ENCODE peak calls at places on chromosome 9, in seven cellular contexts. One of them, this sample, is unnamed.

GRCh38 chr9:27828908-27829307 is 255.6 kb upstream of the C9orf72 start:
- DNase-seq in stomach: no peak
- DNase-seq in psoas muscle: no peak
- DNase-seq in small intestine: no peak
- DNase-seq in neural progenitor cell: no peak
- DNase-seq in lower lobe of right lung: no peak
- DNase-seq in mesenchymal stem cell: no peak
- DNase-seq in this sample: no peak

GRCh38 chr9:115694014-115694413 is 459.6 kb upstream of the PAPPA start:
- DNase-seq in stomach: no peak
- DNase-seq in psoas muscle: no peak
- DNase-seq in small intestine: no peak
- DNase-seq in neural progenitor cell: peak; percentile 73
- DNase-seq in lower lobe of right lung: no peak
- DNase-seq in mesenchymal stem cell: peak; percentile 97
- DNase-seq in this sample: no peak

GRCh38 chr9:2771101-2771500 is 53.8 kb downstream of the KCNV2 start:
- DNase-seq in stomach: no peak
- DNase-seq in psoas muscle: no peak
- DNase-seq in small intestine: peak; percentile 87
- DNase-seq in neural progenitor cell: no peak
- DNase-seq in lower lobe of right lung: no peak
- DNase-seq in mesenchymal stem cell: no peak
- DNase-seq in this sample: no peak

GRCh38 chr9:124615100-124615742 is 108.0 kb upstream of the NR5A1 start:
- DNase-seq in stomach: no peak
- DNase-seq in psoas muscle: no peak
- DNase-seq in small intestine: no peak
- DNase-seq in neural progenitor cell: no peak
- DNase-seq in lower lobe of right lung: no peak
- DNase-seq in mesenchymal stem cell: no peak
- DNase-seq in this sample: no peak

GRCh38 chr9:79371301-79371700 is 200.5 kb upstream of the TLE4 start:
- DNase-seq in stomach: no peak
- DNase-seq in psoas muscle: no peak
- DNase-seq in small intestine: no peak
- DNase-seq in neural progenitor cell: no peak
- DNase-seq in lower lobe of right lung: no peak
- DNase-seq in mesenchymal stem cell: no peak
- DNase-seq in this sample: no peak

GRCh38 chr9:94818196-94818541 is 91.7 kb downstream of the AOPEP start:
- DNase-seq in stomach: no peak
- DNase-seq in psoas muscle: no peak
- DNase-seq in small intestine: no peak
- DNase-seq in neural progenitor cell: no peak
- DNase-seq in lower lobe of right lung: no peak
- DNase-seq in mesenchymal stem cell: no peak
- DNase-seq in this sample: no peak

GRCh38 chr9:116070256-116070914 is 83.2 kb upstream of the PAPPA start:
- DNase-seq in stomach: no peak
- DNase-seq in psoas muscle: no peak
- DNase-seq in small intestine: no peak
- DNase-seq in neural progenitor cell: no peak
- DNase-seq in lower lobe of right lung: no peak
- DNase-seq in mesenchymal stem cell: no peak
- DNase-seq in this sample: no peak

GRCh38 chr9:21558627-21559401 is 76.7 kb upstream of the IFNE start:
- DNase-seq in stomach: peak; percentile 26
- DNase-seq in psoas muscle: no peak
- DNase-seq in small intestine: no peak
- DNase-seq in neural progenitor cell: peak; percentile 46
- DNase-seq in lower lobe of right lung: no peak
- DNase-seq in mesenchymal stem cell: peak; percentile 49
- DNase-seq in this sample: no peak

GRCh38 chr9:33113799-33114547 is 37.5 kb upstream of the SMU1 start:
- DNase-seq in stomach: no peak
- DNase-seq in psoas muscle: no peak
- DNase-seq in small intestine: no peak
- DNase-seq in neural progenitor cell: no peak
- DNase-seq in lower lobe of right lung: no peak
- DNase-seq in mesenchymal stem cell: no peak
- DNase-seq in this sample: no peak

GRCh38 chr9:69605406-69605805 is 66.8 kb downstream of the APBA1 start:
- DNase-seq in stomach: no peak
- DNase-seq in psoas muscle: no peak
- DNase-seq in small intestine: no peak
- DNase-seq in neural progenitor cell: no peak
- DNase-seq in lower lobe of right lung: no peak
- DNase-seq in mesenchymal stem cell: no peak
- DNase-seq in this sample: no peak

GRCh38 chr9:33040792-33041458 is 15.9 kb downstream of the DNAJA1 start:
- DNase-seq in stomach: no peak
- DNase-seq in psoas muscle: no peak
- DNase-seq in small intestine: no peak
- DNase-seq in neural progenitor cell: no peak
- DNase-seq in lower lobe of right lung: no peak
- DNase-seq in mesenchymal stem cell: no peak
- DNase-seq in this sample: no peak

GRCh38 chr9:5832093-5832542 is 799 bp downstream of the ERMP1 start:
- DNase-seq in stomach: no peak
- DNase-seq in psoas muscle: no peak
- DNase-seq in small intestine: no peak
- DNase-seq in neural progenitor cell: no peak
- DNase-seq in lower lobe of right lung: no peak
- DNase-seq in mesenchymal stem cell: no peak
- DNase-seq in this sample: peak; percentile 35

GRCh38 chr9:91062281-91062680 is 260.7 kb downstream of the SYK start:
- DNase-seq in stomach: no peak
- DNase-seq in psoas muscle: no peak
- DNase-seq in small intestine: no peak
- DNase-seq in neural progenitor cell: no peak
- DNase-seq in lower lobe of right lung: no peak
- DNase-seq in mesenchymal stem cell: no peak
- DNase-seq in this sample: no peak

GRCh38 chr9:122121391-122121790 is 28.3 kb upstream of the TTLL11 start:
- DNase-seq in stomach: no peak
- DNase-seq in psoas muscle: no peak
- DNase-seq in small intestine: no peak
- DNase-seq in neural progenitor cell: no peak
- DNase-seq in lower lobe of right lung: no peak
- DNase-seq in mesenchymal stem cell: no peak
- DNase-seq in this sample: no peak

GRCh38 chr9:121748727-121749546 is 97.5 kb downstream of the DAB2IP start:
- DNase-seq in stomach: no peak
- DNase-seq in psoas muscle: peak; percentile 70
- DNase-seq in small intestine: no peak
- DNase-seq in neural progenitor cell: no peak
- DNase-seq in lower lobe of right lung: no peak
- DNase-seq in mesenchymal stem cell: no peak
- DNase-seq in this sample: no peak

GRCh38 chr9:75889577-75889976 is 896 bp upstream of the PCSK5 start:
- DNase-seq in stomach: no peak
- DNase-seq in psoas muscle: no peak
- DNase-seq in small intestine: no peak
- DNase-seq in neural progenitor cell: no peak
- DNase-seq in lower lobe of right lung: no peak
- DNase-seq in mesenchymal stem cell: no peak
- DNase-seq in this sample: peak; percentile 54

GRCh38 chr9:137457406-137458193 is 1.5 kb downstream of the NSMF start:
- DNase-seq in stomach: peak; percentile 76
- DNase-seq in psoas muscle: peak; percentile 23
- DNase-seq in small intestine: no peak
- DNase-seq in neural progenitor cell: no peak
- DNase-seq in lower lobe of right lung: peak; percentile 48
- DNase-seq in mesenchymal stem cell: no peak
- DNase-seq in this sample: peak; percentile 49
- H3K4me3 ChIP-seq in stomach: peak overlapping the region; percentile 70
- H3K4me3 ChIP-seq in psoas muscle: peak overlapping the region; percentile 72
- H3K4me3 ChIP-seq in small intestine: peak overlapping the region; percentile 75
- H3K4me3 ChIP-seq in neural progenitor cell: peak overlapping the region; percentile 86
- H3K4me3 ChIP-seq in lower lobe of right lung: no peak overlapping the region
- H3K4me3 ChIP-seq in mesenchymal stem cell: peak overlapping the region; percentile 73
- H3K4me3 ChIP-seq in this sample: no peak overlapping the region

GRCh38 chr9:35026671-35027070 is 37.1 kb downstream of the DNAJB5 start:
- DNase-seq in stomach: no peak
- DNase-seq in psoas muscle: no peak
- DNase-seq in small intestine: no peak
- DNase-seq in neural progenitor cell: no peak
- DNase-seq in lower lobe of right lung: no peak
- DNase-seq in mesenchymal stem cell: no peak
- DNase-seq in this sample: no peak
- H3K4me3 ChIP-seq in stomach: no peak overlapping the region
- H3K4me3 ChIP-seq in psoas muscle: no peak overlapping the region
- H3K4me3 ChIP-seq in small intestine: no peak overlapping the region
- H3K4me3 ChIP-seq in neural progenitor cell: no peak overlapping the region
- H3K4me3 ChIP-seq in lower lobe of right lung: no peak overlapping the region
- H3K4me3 ChIP-seq in mesenchymal stem cell: no peak overlapping the region
- H3K4me3 ChIP-seq in this sample: no peak overlapping the region

DNA sequence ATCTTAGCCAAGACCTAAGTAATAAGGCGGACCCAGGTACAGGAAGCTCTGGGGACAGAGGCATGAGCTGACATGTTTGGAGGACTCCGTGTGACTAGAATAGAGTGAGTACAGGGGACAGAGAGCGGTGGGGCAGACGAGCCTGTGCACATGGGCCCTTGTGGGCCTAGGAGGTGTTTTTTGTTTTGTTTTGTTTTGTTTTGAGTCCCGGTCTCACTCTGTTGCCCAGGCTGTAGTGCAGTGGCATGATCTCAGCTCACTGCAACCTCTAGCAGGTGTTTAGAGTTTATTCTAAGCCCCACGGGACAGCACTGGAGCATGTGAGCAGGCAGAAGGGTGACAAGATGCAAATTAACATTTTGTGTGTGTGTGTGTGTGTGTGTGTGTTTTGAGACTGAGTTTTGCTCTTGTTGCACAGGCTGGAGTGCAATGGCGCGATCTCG is 3.1 kb upstream of the EEIG1 start:
- DNase-seq in stomach: no peak
- DNase-seq in psoas muscle: no peak
- DNase-seq in small intestine: no peak
- DNase-seq in neural progenitor cell: no peak
- DNase-seq in lower lobe of right lung: no peak
- DNase-seq in mesenchymal stem cell: no peak
- DNase-seq in this sample: peak; percentile 83
- H3K4me3 ChIP-seq in stomach: no peak overlapping the region
- H3K4me3 ChIP-seq in psoas muscle: no peak overlapping the region
- H3K4me3 ChIP-seq in small intestine: no peak overlapping the region
- H3K4me3 ChIP-seq in neural progenitor cell: no peak overlapping the region
- H3K4me3 ChIP-seq in lower lobe of right lung: no peak overlapping the region
- H3K4me3 ChIP-seq in mesenchymal stem cell: no peak overlapping the region
- H3K4me3 ChIP-seq in this sample: no peak overlapping the region

GRCh38 chr9:114365194-114365593 is 22.6 kb downstream of the AKNA start:
- DNase-seq in stomach: no peak
- DNase-seq in psoas muscle: no peak
- DNase-seq in small intestine: no peak
- DNase-seq in neural progenitor cell: no peak
- DNase-seq in lower lobe of right lung: no peak
- DNase-seq in mesenchymal stem cell: no peak
- DNase-seq in this sample: no peak
- H3K4me3 ChIP-seq in stomach: no peak overlapping the region
- H3K4me3 ChIP-seq in psoas muscle: no peak overlapping the region
- H3K4me3 ChIP-seq in small intestine: no peak overlapping the region
- H3K4me3 ChIP-seq in neural progenitor cell: no peak overlapping the region
- H3K4me3 ChIP-seq in lower lobe of right lung: no peak overlapping the region
- H3K4me3 ChIP-seq in mesenchymal stem cell: no peak overlapping the region
- H3K4me3 ChIP-seq in this sample: no peak overlapping the region

GRCh38 chr9:110330484-110331115 is 7.1 kb downstream of the TXNDC8 start:
- DNase-seq in stomach: no peak
- DNase-seq in psoas muscle: no peak
- DNase-seq in small intestine: no peak
- DNase-seq in neural progenitor cell: no peak
- DNase-seq in lower lobe of right lung: no peak
- DNase-seq in mesenchymal stem cell: peak; percentile 60
- DNase-seq in this sample: no peak
- H3K4me3 ChIP-seq in stomach: no peak overlapping the region
- H3K4me3 ChIP-seq in psoas muscle: no peak overlapping the region
- H3K4me3 ChIP-seq in small intestine: no peak overlapping the region
- H3K4me3 ChIP-seq in neural progenitor cell: no peak overlapping the region
- H3K4me3 ChIP-seq in lower lobe of right lung: no peak overlapping the region
- H3K4me3 ChIP-seq in mesenchymal stem cell: no peak overlapping the region
- H3K4me3 ChIP-seq in this sample: no peak overlapping the region

DNA sequence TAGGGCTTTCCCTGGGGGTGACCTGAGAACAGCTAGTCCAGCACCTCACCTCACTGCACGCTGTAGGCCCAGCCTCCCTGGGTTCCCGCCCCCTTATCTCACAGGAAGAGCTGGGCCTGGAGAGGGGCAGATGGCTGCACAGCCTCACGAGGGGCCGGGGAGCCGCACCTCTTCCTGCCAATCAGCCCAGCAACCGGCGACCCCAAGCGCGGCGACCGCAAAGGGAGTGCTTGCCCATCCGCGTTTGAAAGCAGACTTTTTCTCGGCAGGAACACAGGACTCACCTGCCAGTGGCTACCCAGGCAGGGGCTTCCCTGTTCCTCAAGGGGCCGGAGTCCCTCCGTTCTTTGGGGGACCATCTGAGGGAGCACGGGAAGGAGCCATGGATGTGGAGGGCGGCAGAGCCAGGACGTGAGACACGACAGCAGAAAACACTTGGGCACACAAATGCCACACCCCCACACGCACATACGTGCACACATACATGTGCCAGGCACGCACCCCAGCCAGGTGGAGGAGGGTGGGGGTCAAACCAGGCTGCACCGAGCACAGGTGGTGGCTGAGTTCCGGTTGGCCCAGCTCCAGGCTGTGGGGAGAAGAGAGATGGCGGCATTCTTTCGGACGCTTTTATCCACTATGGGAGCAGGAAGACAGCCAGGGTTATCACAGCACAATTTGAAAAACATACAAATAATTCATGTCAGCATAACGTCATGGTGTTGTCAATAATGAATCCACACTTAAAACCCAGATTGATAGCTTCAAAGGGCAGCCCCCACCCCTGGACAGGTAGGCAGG is 11.3 kb downstream of the TMEM250 start:
- DNase-seq in stomach: peak; percentile 76
- DNase-seq in psoas muscle: no peak
- DNase-seq in small intestine: peak; percentile 84
- DNase-seq in neural progenitor cell: no peak
- DNase-seq in lower lobe of right lung: peak; percentile 72
- DNase-seq in mesenchymal stem cell: no peak
- DNase-seq in this sample: peak; percentile 81
- H3K4me3 ChIP-seq in stomach: no peak overlapping the region
- H3K4me3 ChIP-seq in psoas muscle: no peak overlapping the region
- H3K4me3 ChIP-seq in small intestine: no peak overlapping the region
- H3K4me3 ChIP-seq in neural progenitor cell: no peak overlapping the region
- H3K4me3 ChIP-seq in lower lobe of right lung: peak overlapping the region; percentile 14
- H3K4me3 ChIP-seq in mesenchymal stem cell: no peak overlapping the region
- H3K4me3 ChIP-seq in this sample: no peak overlapping the region

DNA sequence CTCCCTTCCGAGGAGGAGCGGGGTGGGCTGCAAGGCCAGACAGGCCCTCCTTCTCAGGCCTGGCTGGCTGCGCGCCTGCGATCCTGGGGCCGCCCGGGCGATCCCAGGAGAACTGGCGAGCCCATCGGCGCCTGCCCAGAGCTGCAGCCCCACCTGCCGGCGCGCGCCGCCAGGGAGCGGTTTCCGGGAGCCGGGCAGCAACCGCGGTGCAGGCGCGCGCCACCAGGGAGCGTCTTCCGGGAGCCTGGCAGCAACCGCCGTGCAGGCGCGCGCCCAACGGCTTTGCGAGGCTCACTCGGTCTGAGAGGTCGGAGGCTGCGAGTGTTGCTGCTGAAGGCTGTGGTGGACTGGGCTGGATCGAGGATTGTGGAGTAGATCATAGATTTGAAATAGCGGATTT is 668.7 kb downstream of the SPATA31A6 start:
- DNase-seq in stomach: no peak
- DNase-seq in psoas muscle: peak; percentile 53
- DNase-seq in small intestine: peak; percentile 12
- DNase-seq in neural progenitor cell: peak; percentile 62
- DNase-seq in lower lobe of right lung: no peak
- DNase-seq in mesenchymal stem cell: peak; percentile 50
- DNase-seq in this sample: no peak
- H3K4me3 ChIP-seq in stomach: no peak overlapping the region
- H3K4me3 ChIP-seq in psoas muscle: peak overlapping the region; percentile 50
- H3K4me3 ChIP-seq in small intestine: no peak overlapping the region
- H3K4me3 ChIP-seq in neural progenitor cell: no peak overlapping the region
- H3K4me3 ChIP-seq in lower lobe of right lung: peak overlapping the region; percentile 27
- H3K4me3 ChIP-seq in mesenchymal stem cell: peak overlapping the region; percentile 54
- H3K4me3 ChIP-seq in this sample: no peak overlapping the region

This sample was measured in Peyer's patch.